ENCODE peak calls at places on chromosomes 3 and 15, in six cellular contexts. Z is H1, P is ovary, S is vagina, W is stomach, I is endothelial cell. D is an unnamed sample.
A peak's percentile ranks its signal among the peaks of the same experiment; 100 is the strongest.

GRCh38 chr3:188052229-188052965 is 101.6 kb upstream of the LPP start:
- DNase-seq in Z (peak; percentile 44), P (peak; percentile 93), S (no peak), W (peak; percentile 43), I (peak; percentile 35), D (no peak)

GRCh38 chr3:171614318-171614967 is 154.2 kb upstream of the TNIK start:
- DNase-seq in Z (peak; percentile 29), P (peak; percentile 65), S (no peak), W (no peak), I (peak; percentile 63), D (peak; percentile 68)

GRCh38 chr15:53987480-53987879 is 9.2 kb downstream of the UNC13C start:
- DNase-seq in Z (no peak), P (no peak), S (no peak), W (no peak), I (no peak), D (no peak)

GRCh38 chr3:4849136-4849535 is 130.1 kb upstream of the BHLHE40 start:
- DNase-seq in Z (no peak), P (no peak), S (no peak), W (no peak), I (no peak), D (no peak)

GRCh38 chr15:99635794-99636193 is 70.0 kb downstream of the MEF2A start:
- DNase-seq in Z (no peak), P (no peak), S (no peak), W (no peak), I (no peak), D (no peak)

GRCh38 chr15:75620776-75621536 is 4.6 kb downstream of the SNUPN start:
- DNase-seq in Z (no peak), P (peak; percentile 75), S (no peak), W (peak; percentile 77), I (no peak), D (peak; percentile 34)

GRCh38 chr15:66899555-66900350 is 165.6 kb upstream of the SMAD3 start:
- DNase-seq in Z (no peak), P (no peak), S (no peak), W (no peak), I (no peak), D (no peak)

GRCh38 chr3:1501396-1501795 is 408.6 kb downstream of the CNTN6 start:
- DNase-seq in Z (no peak), P (no peak), S (no peak), W (no peak), I (no peak), D (no peak)

GRCh38 chr3:179599531-179599930 is 4.9 kb downstream of the MRPL47 start:
- DNase-seq in Z (no peak), P (no peak), S (no peak), W (no peak), I (no peak), D (no peak)

DNA sequence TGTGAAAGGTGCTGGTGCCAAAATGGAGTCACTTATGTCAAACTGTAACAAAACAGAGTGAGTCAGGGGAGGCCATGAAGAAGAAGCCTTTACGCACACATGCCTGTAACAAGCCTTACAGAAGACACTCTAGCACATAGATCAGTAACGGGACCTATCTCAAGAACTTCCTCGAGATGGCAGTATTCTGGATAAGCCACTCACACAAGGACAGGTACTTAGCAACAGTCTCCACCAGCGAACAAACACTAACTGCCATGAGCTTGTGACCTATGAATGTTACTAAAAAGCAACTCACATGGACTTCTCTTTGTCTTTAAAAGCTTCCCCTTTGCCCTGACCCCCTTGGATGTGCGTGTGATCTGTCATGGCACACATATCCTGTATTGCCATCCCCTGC is 235.1 kb downstream of the CD47 start:
- DNase-seq in Z (no peak), P (no peak), S (no peak), W (no peak), I (no peak), D (no peak)
- TF ChIP-seq CTCF in Z (no peak), P (no peak), S (no peak), W (no peak), I (no peak), D (no peak)

GRCh38 chr15:31133890-31134289 is 32.4 kb upstream of the TRPM1 start:
- DNase-seq in Z (no peak), P (no peak), S (no peak), W (no peak), I (no peak), D (no peak)

GRCh38 chr15:31131853-31132375 is 30.4 kb upstream of the TRPM1 start:
- DNase-seq in Z (no peak), P (no peak), S (no peak), W (no peak), I (no peak), D (no peak)

GRCh38 chr15:31135523-31135922 is 34.0 kb upstream of the TRPM1 start:
- DNase-seq in Z (no peak), P (no peak), S (no peak), W (no peak), I (no peak), D (no peak)

GRCh38 chr15:31136612-31137328 is 35.2 kb upstream of the TRPM1 start:
- DNase-seq in Z (no peak), P (no peak), S (no peak), W (no peak), I (no peak), D (no peak)

DNA sequence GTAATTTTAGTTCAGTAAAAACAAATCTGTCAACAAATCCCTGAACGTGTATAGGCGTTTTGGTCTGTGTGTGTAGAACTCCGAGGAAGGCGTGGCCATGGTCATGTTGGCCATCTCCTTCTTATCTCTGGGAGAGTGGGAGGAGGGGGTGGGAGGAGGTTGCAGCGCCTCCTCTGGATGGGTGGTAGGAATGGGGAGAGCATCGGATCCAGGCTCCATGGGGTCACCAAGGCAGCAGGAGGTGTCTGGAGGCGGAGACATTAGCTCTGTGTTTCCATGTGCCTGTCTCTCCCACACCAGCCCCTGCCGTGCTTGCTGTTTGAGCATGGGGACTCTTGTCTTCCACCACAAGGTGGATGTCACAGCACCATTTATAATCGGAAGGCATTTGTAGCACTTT is 34.5 kb upstream of the TRPM1 start:
- DNase-seq in Z (no peak), P (no peak), S (no peak), W (no peak), I (no peak), D (no peak)
- TF ChIP-seq CTCF in Z (peak; percentile 73), P (no peak), S (no peak), W (no peak), I (no peak), D (no peak)

GRCh38 chr3:194675081-194675640 is 3.2 kb upstream of the LSG1 start:
- DNase-seq in Z (no peak), P (no peak), S (no peak), W (no peak), I (no peak), D (no peak)

GRCh38 chr3:194673761-194674160 is 1.8 kb upstream of the LSG1 start:
- DNase-seq in Z (no peak), P (no peak), S (no peak), W (no peak), I (no peak), D (no peak)

GRCh38 chr3:194671900-194672808 is at the start of gene LSG1:
- DNase-seq in Z (peak; percentile 75), P (peak; percentile 91), S (no peak), W (peak; percentile 92), I (peak; percentile 88), D (peak; percentile 94)

GRCh38 chr3:194671511-194671899 is 486 bp downstream of the LSG1 start:
- DNase-seq in Z (no peak), P (no peak), S (no peak), W (no peak), I (no peak), D (peak; percentile 60)

DNA sequence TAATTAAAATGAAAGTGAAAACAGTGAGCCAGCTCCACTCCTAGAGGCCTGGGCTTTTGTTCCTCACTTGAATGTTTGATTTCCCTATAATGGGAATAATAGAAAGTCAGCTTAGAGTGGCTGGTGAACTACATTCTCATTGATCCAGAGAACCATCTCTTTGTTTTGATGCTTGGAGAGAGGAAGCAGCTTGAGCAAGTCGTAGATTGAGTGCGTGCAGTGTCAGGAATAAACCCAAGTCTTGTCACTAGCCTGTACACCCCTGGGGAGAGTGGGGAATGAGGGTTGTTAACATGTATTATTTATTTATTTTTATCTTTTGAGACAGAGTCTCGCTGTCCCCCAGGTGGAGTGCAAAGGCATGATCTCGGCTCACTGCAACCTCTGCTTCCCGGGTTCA is 885 bp upstream of the LSG1 start:
- DNase-seq in Z (no peak), P (no peak), S (no peak), W (no peak), I (no peak), D (no peak)
- TF ChIP-seq CTCF in Z (no peak), P (no peak), S (no peak), W (no peak), I (no peak), D (no peak)

GRCh38 chr3:53160660-53161344 is at the start of gene PRKCD:
- DNase-seq in Z (no peak), P (peak; percentile 90), S (no peak), W (peak; percentile 91), I (peak; percentile 57), D (peak; percentile 82)
- TF ChIP-seq CTCF in Z (no peak), P (peak; percentile 1), S (no peak), W (peak; percentile 56), I (peak; percentile 37), D (peak; percentile 49)

GRCh38 chr3:131716007-131716406 is 213.2 kb upstream of the MRPL3 start:
- DNase-seq in Z (no peak), P (no peak), S (no peak), W (no peak), I (no peak), D (no peak)
- TF ChIP-seq CTCF in Z (no peak), P (no peak), S (no peak), W (no peak), I (no peak), D (no peak)

D was measured in Calu3.